ENCODE peak calls at places on chromosome 20, in six cellular contexts. I is GM23248, F is HCT116, G is SK-N-SH, P is PC-3, V is Karpas-422. Z is an unnamed sample.

GRCh38 chr20:19546648-19547047 is 211.4 kb upstream of the RIN2 start:
- DNase-seq in P (no peak), V (no peak), F (no peak), G (no peak), I (no peak), Z (no peak)

GRCh38 chr20:58112017-58112781 is 116.3 kb downstream of the ANKRD60 start:
- DNase-seq in G (no peak), F (no peak), P (peak; percentile 98), V (peak; percentile 82), I (peak; percentile 76), Z (no peak)

GRCh38 chr20:49712918-49713778 is 530 bp downstream of the B4GALT5 start:
- DNase-seq in P (no peak), V (peak; percentile 71), I (no peak), G (peak; percentile 76), F (no peak), Z (peak; percentile 27)

GRCh38 chr20:49969946-49970345 is 12.8 kb upstream of the SNAI1 start:
- DNase-seq in P (peak; percentile 81), F (no peak), G (no peak), V (no peak), I (no peak), Z (peak; percentile 76)

GRCh38 chr20:46811328-46812084 is 83.1 kb upstream of the EYA2 start:
- DNase-seq in G (peak; percentile 62), F (no peak), I (no peak), P (no peak), V (no peak), Z (no peak)

GRCh38 chr20:58017237-58017969 is 211.1 kb downstream of the ANKRD60 start:
- DNase-seq in G (no peak), V (no peak), P (peak; percentile 98), F (peak; percentile 89), I (peak; percentile 96), Z (no peak)

GRCh38 chr20:38127011-38127621 is 38.0 kb downstream of the TGM2 start:
- DNase-seq in V (no peak), G (no peak), F (peak; percentile 26), I (peak; percentile 85), P (peak; percentile 77), Z (no peak)

GRCh38 chr20:50494428-50494827 is 15.8 kb upstream of the PTPN1 start:
- DNase-seq in P (no peak), G (no peak), I (no peak), F (no peak), V (no peak), Z (no peak)

GRCh38 chr20:61430228-61430624 is 178.2 kb downstream of the CDH4 start:
- DNase-seq in F (no peak), G (peak; percentile 42), I (no peak), V (no peak), P (no peak), Z (no peak)

GRCh38 chr20:3167738-3168078 is 5.6 kb downstream of the LZTS3 start:
- DNase-seq in V (no peak), G (no peak), I (no peak), P (no peak), F (no peak), Z (no peak)

GRCh38 chr20:9301129-9302072 is 213.0 kb upstream of the LAMP5 start:
- DNase-seq in V (no peak), G (no peak), P (peak; percentile 93), I (peak; percentile 50), F (peak; percentile 6), Z (no peak)

GRCh38 chr20:50541606-50542041 is 31.4 kb downstream of the PTPN1 start:
- DNase-seq in I (no peak), P (no peak), F (peak; percentile 43), G (no peak), V (peak; percentile 49), Z (no peak)

GRCh38 chr20:2603816-2604505 is 48.5 kb upstream of the NOP56 start:
- DNase-seq in P (no peak), I (no peak), F (no peak), V (no peak), G (peak; percentile 23), Z (no peak)

GRCh38 chr20:47480705-47481104 is 21.0 kb upstream of the NCOA3 start:
- DNase-seq in I (no peak), G (no peak), F (no peak), P (no peak), V (no peak), Z (no peak)

GRCh38 chr20:53598140-53599038 is 4.8 kb upstream of the ZNF217 start:
- DNase-seq in F (no peak), V (no peak), P (no peak), G (no peak), I (no peak), Z (peak; percentile 50)

GRCh38 chr20:49785149-49785850 is 27.3 kb upstream of the SLC9A8 start:
- DNase-seq in V (no peak), G (no peak), F (no peak), I (no peak), P (no peak), Z (no peak)

GRCh38 chr20:24783631-24784492 is 165.2 kb upstream of the CST7 start:
- DNase-seq in G (no peak), P (peak; percentile 35), F (no peak), I (no peak), V (peak; percentile 75), Z (peak; percentile 87)

GRCh38 chr20:24784607-24785006 is 164.5 kb upstream of the CST7 start:
- DNase-seq in G (no peak), F (no peak), P (no peak), I (no peak), V (no peak), Z (peak; percentile 67)

GRCh38 chr20:24786646-24787045 is 162.4 kb upstream of the CST7 start:
- DNase-seq in I (no peak), F (no peak), P (no peak), V (no peak), G (no peak), Z (no peak)

GRCh38 chr20:24786096-24786495 is 163.0 kb upstream of the CST7 start:
- DNase-seq in V (no peak), G (no peak), P (no peak), I (no peak), F (no peak), Z (no peak)

GRCh38 chr20:24785141-24785924 is 163.7 kb upstream of the CST7 start:
- DNase-seq in I (peak; percentile 64), G (no peak), V (no peak), F (no peak), P (peak; percentile 32), Z (no peak)
- H3K4me2 ChIP-seq in I (no peak overlapping the region), G (peak overlapping the region; percentile 19), V (no peak overlapping the region), F (no peak overlapping the region), P (no peak overlapping the region), Z (peak overlapping the region; percentile 56)

GRCh38 chr20:51541189-51542032 is 1.1 kb downstream of the NFATC2 start:
- DNase-seq in P (no peak), F (no peak), G (no peak), V (peak; percentile 81), I (peak; percentile 32), Z (peak; percentile 85)

GRCh38 chr20:51542033-51542893 is at the start of gene NFATC2:
- DNase-seq in V (peak; percentile 85), G (peak; percentile 90), I (no peak), F (no peak), P (peak; percentile 69), Z (peak; percentile 64)

GRCh38 chr20:51540585-51540984 is 1.9 kb downstream of the NFATC2 start:
- DNase-seq in V (no peak), I (no peak), P (no peak), G (no peak), F (no peak), Z (no peak)

GRCh38 chr20:51545515-51545914 is 3.0 kb upstream of the NFATC2 start:
- DNase-seq in V (no peak), I (no peak), F (no peak), P (no peak), G (no peak), Z (no peak)

GRCh38 chr20:51542894-51543788 is 622 bp upstream of the NFATC2 start:
- DNase-seq in P (no peak), V (no peak), G (no peak), F (no peak), I (no peak), Z (no peak)
- H3K9ac ChIP-seq in P (peak overlapping the region; percentile 39), V (peak overlapping the region; percentile 82), G (no peak overlapping the region), F (peak overlapping the region; percentile 18), I (no peak overlapping the region), Z (peak overlapping the region; percentile 47)

DNA sequence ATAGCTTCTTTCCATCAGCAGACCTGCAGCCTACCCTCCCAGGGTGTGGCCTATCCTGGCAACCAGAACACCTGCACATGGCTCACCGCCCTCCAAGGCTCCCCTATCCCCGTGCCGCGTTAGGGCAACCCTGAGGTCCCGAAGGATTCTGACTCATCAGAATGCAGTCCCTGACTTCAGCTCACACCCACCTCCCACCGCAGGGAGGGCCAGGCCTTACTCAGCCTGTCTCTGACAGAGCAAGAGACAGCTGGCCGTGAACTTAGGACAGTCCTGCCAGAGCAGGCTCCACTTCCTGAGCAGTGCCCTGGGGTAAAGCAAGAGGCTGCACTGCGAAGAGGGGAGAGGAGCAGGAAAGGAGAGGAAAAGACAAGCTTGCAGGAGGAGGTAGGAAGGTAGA is 103.0 kb downstream of the SLC23A2 start:
- DNase-seq in P (peak; percentile 99), I (peak; percentile 95), F (peak; percentile 26), G (no peak), V (no peak), Z (no peak)
- H3K9me2 ChIP-seq in P (no peaks in the 10 kb centered on the region), I (no peaks in the 10 kb centered on the region), F (no peaks in the 10 kb centered on the region), G (no peaks in the 10 kb centered on the region), V (no peaks in the 10 kb centered on the region), Z (no peaks in the 10 kb centered on the region)

GRCh38 chr20:15654208-15654649 is 919.0 kb downstream of the KIF16B start:
- DNase-seq in I (peak; percentile 58), V (peak; percentile 91), F (peak; percentile 6), G (peak; percentile 24), P (peak; percentile 87), Z (peak; percentile 82)

GRCh38 chr20:15653396-15654207 is 919.6 kb downstream of the KIF16B start:
- DNase-seq in I (no peak), P (no peak), F (no peak), V (no peak), G (no peak), Z (no peak)

GRCh38 chr20:15656124-15656523 is 917.1 kb downstream of the KIF16B start:
- DNase-seq in P (peak; percentile 79), F (no peak), V (no peak), G (no peak), I (no peak), Z (no peak)

GRCh38 chr20:15658295-15658694 is 915.0 kb downstream of the KIF16B start:
- DNase-seq in V (peak; percentile 2), G (no peak), F (no peak), I (no peak), P (no peak), Z (no peak)
- H3K4me2 ChIP-seq in V (no peak overlapping the region), G (no peak overlapping the region), F (no peak overlapping the region), I (no peak overlapping the region), P (no peak overlapping the region), Z (no peak overlapping the region)

DNA sequence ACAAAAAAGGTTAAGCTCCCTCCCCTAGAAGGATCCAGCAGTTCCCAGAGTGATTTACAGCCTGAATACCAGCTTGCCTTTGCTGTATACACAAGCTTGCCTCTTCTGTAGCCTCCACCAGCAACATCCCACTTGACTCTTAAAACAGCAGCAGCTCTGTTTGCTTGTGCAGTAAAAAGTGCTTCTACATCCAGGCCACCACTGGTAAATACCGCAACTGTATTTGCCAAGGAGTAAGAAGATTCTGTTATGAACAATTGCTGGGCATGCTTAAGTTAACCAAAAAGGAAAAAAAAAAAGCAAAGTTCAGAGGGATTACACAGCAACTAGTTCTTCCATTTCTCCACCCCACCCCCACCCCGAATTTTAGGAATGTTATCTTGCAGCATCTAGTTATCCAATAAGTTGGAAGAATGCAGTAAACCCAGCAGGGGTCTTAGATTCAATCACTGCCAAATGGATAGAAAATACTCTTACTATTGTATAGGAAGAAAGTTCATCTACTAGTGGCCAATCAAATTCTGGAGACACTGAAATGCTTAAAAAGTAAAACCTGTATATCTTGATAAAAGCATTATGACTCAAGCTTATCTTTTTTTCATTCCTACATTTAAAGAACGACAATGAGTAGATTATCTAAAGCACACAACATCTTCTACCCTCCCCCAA is 4.8 kb downstream of the SALL4 start:
- DNase-seq in P (peak; percentile 26), F (no peak), G (no peak), V (no peak), I (no peak), Z (no peak)
- H3K9ac ChIP-seq in P (no peak overlapping the region), F (no peak overlapping the region), G (no peak overlapping the region), V (no peak overlapping the region), I (no peak overlapping the region), Z (no peak overlapping the region)